ENCODE peak calls at places on chromosomes 11 and 22, in eight cellular contexts. D is CD8-positive, alpha-beta T cell; F is right atrium auricular region; Y is pancreas; V is dorsolateral prefrontal cortex; X is breast epithelium; H is heart right ventricle; G is ovary. O is an unnamed sample.

GRCh38 chr11:12102588-12103410 is 7.6 kb upstream of the MICAL2 start:
- DNase-seq in V (no peak), D (no peak), X (no peak), Y (no peak), H (no peak), G (no peak), F (no peak), O (no peak)

GRCh38 chr11:46237248-46238077 is 40.0 kb upstream of the CREB3L1 start:
- DNase-seq in H (peak; percentile 68), F (peak; percentile 83), D (no peak), G (peak; percentile 79), X (no peak), Y (peak; percentile 73), V (peak; percentile 28), O (no peak)

GRCh38 chr11:36412781-36413383 is 97.2 kb downstream of the TRAF6 start:
- DNase-seq in Y (no peak), V (no peak), F (no peak), H (no peak), G (no peak), D (no peak), X (no peak), O (no peak)

GRCh38 chr11:128399186-128399585 is 188.2 kb downstream of the ETS1 start:
- DNase-seq in Y (no peak), X (no peak), V (no peak), H (no peak), G (no peak), F (no peak), D (no peak), O (no peak)

GRCh38 chr11:2381494-2382128 is 4.5 kb downstream of the CD81 start:
- DNase-seq in X (no peak), Y (no peak), F (no peak), V (no peak), D (no peak), G (peak; percentile 24), H (no peak), O (no peak)

GRCh38 chr11:98565311-98565710 is 455.4 kb upstream of the CNTN5 start:
- DNase-seq in Y (no peak), F (no peak), D (no peak), G (no peak), H (no peak), X (no peak), V (no peak), O (no peak)

GRCh38 chr22:41857160-41857859 is 24.4 kb downstream of the SREBF2 start:
- DNase-seq in X (no peak), G (no peak), V (no peak), H (peak; percentile 45), Y (no peak), D (peak; percentile 56), F (no peak), O (peak; percentile 33)

GRCh38 chr11:61885784-61886580 is 5.4 kb downstream of the FADS3 start:
- DNase-seq in F (no peak), X (no peak), G (no peak), Y (no peak), D (no peak), H (no peak), V (no peak), O (no peak)

GRCh38 chr11:63560506-63561179 is 2.5 kb downstream of the PLAAT2 start:
- DNase-seq in Y (peak; percentile 40), H (peak; percentile 25), D (no peak), G (no peak), V (no peak), F (peak; percentile 50), X (peak; percentile 82), O (no peak)

GRCh38 chr11:2099523-2100316 is 39.5 kb downstream of the IGF2 start:
- DNase-seq in V (peak; percentile 11), D (no peak), X (peak; percentile 63), Y (peak; percentile 60), H (no peak), G (peak; percentile 26), F (no peak), O (no peak)

GRCh38 chr22:41713004-41713403 is 13.7 kb downstream of the MEI1 start:
- DNase-seq in D (no peak), F (no peak), Y (no peak), X (no peak), V (no peak), H (no peak), G (no peak), O (no peak)

GRCh38 chr11:132610216-132610615 is 922.1 kb downstream of the OPCML start:
- DNase-seq in X (no peak), G (no peak), V (no peak), H (no peak), F (no peak), D (no peak), Y (no peak), O (no peak)

GRCh38 chr22:25350551-25350971 is 131.1 kb downstream of the CRYBB2 start:
- DNase-seq in X (no peak), D (no peak), F (no peak), V (no peak), G (no peak), H (no peak), Y (peak; percentile 55), O (no peak)

GRCh38 chr22:27796118-27796517 is 5.4 kb downstream of the MN1 start:
- DNase-seq in D (no peak), Y (no peak), H (no peak), X (no peak), G (peak; percentile 20), V (no peak), F (no peak), O (no peak)

GRCh38 chr11:22193348-22194051 is 615 bp downstream of the ANO5 start:
- DNase-seq in Y (peak; percentile 72), X (no peak), V (peak; percentile 18), H (peak; percentile 13), D (no peak), F (no peak), G (peak; percentile 15), O (peak; percentile 22)

GRCh38 chr11:843818-844692 is 1.4 kb downstream of the TSPAN4 start:
- DNase-seq in V (no peak), D (no peak), G (peak; percentile 92), F (peak; percentile 97), H (peak; percentile 95), Y (no peak), X (peak; percentile 84), O (no peak)

GRCh38 chr22:35705141-35705540 is 12.5 kb upstream of the APOL5 start:
- DNase-seq in D (no peak), F (no peak), Y (no peak), G (no peak), X (no peak), H (no peak), V (no peak), O (no peak)

GRCh38 chr22:24758164-24758799 is 16.2 kb downstream of the PIWIL3 start:
- DNase-seq in G (peak; percentile 70), H (peak; percentile 53), D (peak; percentile 36), F (no peak), V (no peak), Y (peak; percentile 64), X (no peak), O (no peak)

GRCh38 chr22:36961626-36962025 is 48.2 kb downstream of the CSF2RB start:
- DNase-seq in H (no peak), V (no peak), G (no peak), X (no peak), F (no peak), D (no peak), Y (no peak), O (no peak)

GRCh38 chr11:110565690-110566336 is 136.1 kb downstream of the FDX1 start:
- DNase-seq in H (no peak), D (no peak), G (no peak), Y (no peak), F (no peak), X (no peak), V (no peak), O (no peak)

GRCh38 chr11:62958547-62959071 is 26.2 kb downstream of the SLC22A6 start:
- DNase-seq in X (no peak), F (no peak), D (no peak), V (no peak), G (no peak), Y (no peak), H (peak; percentile 42), O (no peak)

GRCh38 chr22:29780781-29781676 is 13.9 kb downstream of the UQCR10 start:
- DNase-seq in F (no peak), H (no peak), X (no peak), G (no peak), Y (no peak), D (no peak), V (no peak), O (no peak)

GRCh38 chr11:26297179-26297970 is 34.6 kb upstream of the ANO3 start:
- DNase-seq in Y (no peak), X (no peak), G (no peak), F (no peak), V (no peak), D (no peak), H (no peak), O (no peak)

DNA sequence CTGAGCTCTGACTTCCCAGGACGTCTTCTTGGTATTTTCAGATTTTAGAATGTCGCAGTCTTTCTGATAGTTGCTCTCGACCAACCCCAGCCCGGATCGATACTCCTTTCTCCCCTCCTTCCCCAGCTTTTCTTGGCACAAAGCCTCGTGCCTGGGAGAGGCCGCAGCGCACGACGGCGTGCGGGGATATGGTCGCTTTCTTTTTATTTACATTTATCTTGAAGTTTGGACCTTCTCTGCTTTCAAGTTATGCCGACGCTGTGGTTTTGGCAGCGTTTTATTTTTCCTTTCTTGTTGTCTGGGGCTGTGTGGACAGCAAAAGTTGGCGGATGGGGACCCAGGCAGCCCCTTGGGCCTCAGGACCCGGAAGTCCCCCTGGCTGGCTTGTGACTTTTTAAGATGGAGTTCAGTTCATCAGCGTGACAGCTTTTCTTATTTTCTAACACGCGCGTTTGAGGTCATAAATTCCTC is 4.2 kb upstream of the SPDYC start:
- DNase-seq in D (no peak), G (no peak), V (no peak), H (no peak), Y (no peak), F (no peak), X (no peak), O (no peak)
- H3K27ac ChIP-seq in D (no peak overlapping the region), G (no peak overlapping the region), V (no peak overlapping the region), H (peak overlapping the region; percentile 9), Y (peak overlapping the region; percentile 1), F (no peak overlapping the region), X (peak overlapping the region; percentile 62), O (no peak overlapping the region)

GRCh38 chr22:39077513-39077840 is 402 bp downstream of the APOBEC3G start:
- DNase-seq in H (no peak), Y (no peak), D (no peak), V (no peak), G (peak; percentile 31), F (no peak), X (no peak), O (no peak)
- H3K27ac ChIP-seq in H (peak overlapping the region; percentile 76), Y (peak overlapping the region; percentile 28), D (peak overlapping the region; percentile 72), V (no peak overlapping the region), G (peak overlapping the region; percentile 90), F (peak overlapping the region; percentile 52), X (peak overlapping the region; percentile 75), O (no peak overlapping the region)

DNA sequence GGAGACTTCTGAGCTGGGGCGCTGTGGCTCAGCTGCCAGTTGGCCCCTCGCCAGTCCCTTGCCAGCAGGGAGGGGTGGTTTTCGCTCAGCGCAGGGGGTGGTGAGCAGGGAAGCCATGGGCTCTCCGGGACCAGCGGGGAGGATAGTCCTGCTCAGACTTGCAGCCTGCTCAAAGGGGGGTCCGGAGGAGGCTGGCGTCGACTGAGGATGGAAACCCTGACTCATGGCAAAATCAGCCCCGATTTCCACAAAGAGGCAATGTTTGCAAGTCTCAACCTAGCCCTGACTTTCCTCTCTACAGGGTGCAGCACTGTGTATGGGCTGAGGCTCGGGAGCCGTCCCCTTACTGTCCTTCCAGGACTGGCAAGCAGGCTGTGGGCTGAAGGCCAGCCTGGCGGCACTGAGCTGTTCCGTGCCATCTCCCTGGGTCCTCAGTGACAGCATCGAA is 35.1 kb downstream of the FBLN1 start:
- DNase-seq in G (peak; percentile 77), F (peak; percentile 89), V (peak; percentile 28), Y (no peak), X (peak; percentile 93), D (no peak), H (peak; percentile 36), O (no peak)
- H3K27ac ChIP-seq in G (peak overlapping the region; percentile 18), F (peak overlapping the region; percentile 39), V (peak overlapping the region; percentile 62), Y (no peak overlapping the region), X (peak overlapping the region; percentile 71), D (no peak overlapping the region), H (peak overlapping the region; percentile 31), O (no peak overlapping the region)

GRCh38 chr11:9977554-9977953 is 313.7 kb downstream of the SWAP70 start:
- DNase-seq in V (no peak), H (no peak), X (no peak), G (no peak), Y (no peak), D (no peak), F (no peak), O (no peak)
- H3K27ac ChIP-seq in V (no peak overlapping the region), H (no peak overlapping the region), X (no peak overlapping the region), G (no peak overlapping the region), Y (no peak overlapping the region), D (no peak overlapping the region), F (no peak overlapping the region), O (no peak overlapping the region)